ENCODE peak calls at places on chromosome 1, in seven cellular contexts. Z is neuronal stem cell, F is mesendoderm, T is IMR-90, R is mesenchymal stem cell, I is trophoblast cell, A is H1. D is an unnamed sample.

GRCh38 chr1:230157409-230158390 is 90.7 kb downstream of the GALNT2 start:
- DNase-seq in A (no peak), R (no peak), I (no peak), T (no peak), F (no peak), Z (no peak), D (peak; percentile 24)

GRCh38 chr1:5393591-5393990 is 598.6 kb downstream of the NPHP4 start:
- DNase-seq in T (no peak), F (no peak), I (no peak), A (no peak), Z (no peak), R (no peak), D (no peak)

GRCh38 chr1:48038273-48038767 is 41.1 kb upstream of the TRABD2B start:
- DNase-seq in Z (no peak), F (no peak), I (no peak), T (no peak), R (no peak), A (no peak), D (no peak)

GRCh38 chr1:235225299-235225698 is 64.2 kb upstream of the RBM34 start:
- DNase-seq in Z (no peak), R (no peak), A (no peak), I (no peak), F (no peak), T (no peak), D (no peak)

GRCh38 chr1:43206721-43207228 is 34.6 kb downstream of the CFAP57 start:
- DNase-seq in I (peak; percentile 99), F (peak; percentile 100), R (peak; percentile 96), T (peak; percentile 98), A (peak; percentile 89), Z (no peak), D (peak; percentile 94)

GRCh38 chr1:156639601-156640101 is 2.3 kb upstream of the BCAN start:
- DNase-seq in R (no peak), A (no peak), F (no peak), I (no peak), T (no peak), Z (no peak), D (no peak)

GRCh38 chr1:65002156-65002507 is 35.8 kb upstream of the JAK1 start:
- DNase-seq in T (no peak), A (no peak), I (no peak), Z (no peak), R (no peak), F (no peak), D (peak; percentile 37)

GRCh38 chr1:85629532-85629920 is 49.0 kb downstream of the CCN1 start:
- DNase-seq in A (no peak), F (no peak), R (peak; percentile 75), Z (no peak), T (no peak), I (no peak), D (no peak)

GRCh38 chr1:41540886-41541591 is 56.6 kb upstream of the EDN2 start:
- DNase-seq in Z (no peak), T (peak; percentile 52), I (no peak), A (no peak), F (no peak), R (no peak), D (no peak)

GRCh38 chr1:25065246-25066238 is 135.5 kb upstream of the RUNX3 start:
- DNase-seq in I (peak; percentile 53), T (peak; percentile 27), Z (no peak), F (no peak), A (no peak), R (no peak), D (no peak)

GRCh38 chr1:13965770-13966398 is 265.9 kb downstream of the PRDM2 start:
- DNase-seq in F (peak; percentile 81), Z (peak; percentile 56), T (peak; percentile 26), R (peak; percentile 2), I (peak; percentile 72), A (peak; percentile 33), D (peak; percentile 82)

GRCh38 chr1:228848406-228848805 is 113.1 kb downstream of the RHOU start:
- DNase-seq in Z (no peak), A (no peak), T (no peak), I (no peak), F (no peak), R (no peak), D (no peak)

GRCh38 chr1:212121772-212122171 is 86.2 kb downstream of the DTL start:
- DNase-seq in T (no peak), A (no peak), R (no peak), F (no peak), Z (no peak), I (no peak), D (no peak)

GRCh38 chr1:18234790-18235242 is 127.2 kb downstream of the IGSF21 start:
- DNase-seq in F (peak; percentile 93), Z (peak; percentile 75), I (peak; percentile 53), R (no peak), A (peak; percentile 57), T (peak; percentile 3), D (peak; percentile 84)

GRCh38 chr1:55010887-55011217 is 12.1 kb downstream of the BSND start:
- DNase-seq in I (peak; percentile 6), F (peak; percentile 31), T (no peak), Z (no peak), A (no peak), R (no peak), D (peak; percentile 53)

GRCh38 chr1:152029144-152029936 is 7.5 kb downstream of the S100A11 start:
- DNase-seq in Z (no peak), A (no peak), I (peak; percentile 81), T (peak; percentile 43), F (peak; percentile 16), R (peak; percentile 57), D (no peak)

GRCh38 chr1:164240081-164240480 is 318.9 kb upstream of the PBX1 start:
- DNase-seq in Z (no peak), T (no peak), I (no peak), R (no peak), A (no peak), F (peak; percentile 66), D (peak; percentile 46)

GRCh38 chr1:69246109-69246508 is 321.6 kb upstream of the LRRC7 start:
- DNase-seq in I (no peak), A (no peak), R (no peak), F (peak; percentile 87), T (no peak), Z (no peak), D (no peak)

GRCh38 chr1:168342572-168343280 is 62.0 kb downstream of the TBX19 start:
- DNase-seq in R (peak; percentile 83), I (peak; percentile 87), F (peak; percentile 83), T (peak; percentile 91), Z (peak; percentile 69), A (peak; percentile 77), D (peak; percentile 86)

GRCh38 chr1:110060034-110060661 is 10.3 kb downstream of the ALX3 start:
- DNase-seq in Z (no peak), T (no peak), R (peak; percentile 30), F (peak; percentile 77), I (peak; percentile 66), A (no peak), D (peak; percentile 77)

GRCh38 chr1:238257018-238257417 is 366.3 kb upstream of the ZP4 start:
- DNase-seq in T (no peak), Z (no peak), R (no peak), F (no peak), I (no peak), A (no peak), D (no peak)

GRCh38 chr1:244557565-244557964 is 95.4 kb upstream of the DESI2 start:
- DNase-seq in R (no peak), Z (no peak), F (no peak), T (no peak), I (no peak), A (no peak), D (no peak)

GRCh38 chr1:10620776-10621175 is 146.0 kb downstream of the PEX14 start:
- DNase-seq in R (no peak), A (no peak), I (no peak), T (no peak), F (no peak), Z (no peak), D (peak; percentile 14)

GRCh38 chr1:15803380-15803779 is 4.1 kb downstream of the UQCRHL start:
- DNase-seq in R (peak; percentile 44), T (peak; percentile 38), Z (no peak), A (no peak), I (peak; percentile 61), F (peak; percentile 76), D (peak; percentile 63)

GRCh38 chr1:19885821-19886220 is 3.6 kb downstream of the OTUD3 start:
- DNase-seq in Z (no peak), T (peak; percentile 38), A (no peak), I (no peak), F (no peak), R (no peak), D (no peak)

GRCh38 chr1:13510499-13510898 is 3.3 kb downstream of the LRRC38 start:
- DNase-seq in F (no peak), Z (no peak), R (no peak), A (no peak), I (no peak), T (no peak), D (no peak)

GRCh38 chr1:22769932-22770331 is 59.3 kb downstream of the EPHB2 start:
- DNase-seq in I (no peak), R (no peak), F (no peak), A (no peak), T (no peak), Z (no peak), D (no peak)
- H2BK5ac ChIP-seq in I (no peak overlapping the region), R (no peak overlapping the region), F (no peak overlapping the region), A (no peak overlapping the region), T (no peak overlapping the region), Z (no peak overlapping the region), D (no peak overlapping the region)

DNA sequence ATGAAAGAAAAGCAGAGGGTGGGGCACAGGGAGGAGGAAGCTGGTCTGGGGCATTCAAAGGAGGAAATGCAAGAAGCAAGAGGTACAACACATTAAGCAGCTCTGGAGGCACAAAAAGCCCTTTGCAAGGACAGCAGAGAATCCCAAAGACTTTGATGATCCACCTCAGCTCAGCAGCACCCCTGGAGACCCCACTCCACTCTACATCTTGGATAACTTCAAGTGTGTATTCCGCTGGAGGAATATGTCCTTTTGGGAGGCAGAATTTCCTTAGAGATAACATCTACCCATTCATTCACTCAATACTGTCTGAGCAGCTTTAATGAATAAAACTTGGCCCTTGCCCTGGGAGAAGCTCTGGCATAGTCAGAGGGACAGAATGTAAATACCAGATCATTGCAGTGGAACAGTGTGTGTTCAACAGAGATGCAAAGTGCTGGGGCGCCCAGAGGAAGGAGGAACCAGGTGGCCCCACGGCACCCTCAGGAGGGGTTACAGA is 599.7 kb downstream of the KIF26B start:
- DNase-seq in R (peak; percentile 59), Z (no peak), F (peak; percentile 67), T (no peak), A (no peak), I (no peak), D (no peak)
- H2BK120ac ChIP-seq in R (peak overlapping the region; percentile 54), Z (no peak overlapping the region), F (no peak overlapping the region), T (no peak overlapping the region), A (no peak overlapping the region), I (no peak overlapping the region), D (no peak overlapping the region)

DNA sequence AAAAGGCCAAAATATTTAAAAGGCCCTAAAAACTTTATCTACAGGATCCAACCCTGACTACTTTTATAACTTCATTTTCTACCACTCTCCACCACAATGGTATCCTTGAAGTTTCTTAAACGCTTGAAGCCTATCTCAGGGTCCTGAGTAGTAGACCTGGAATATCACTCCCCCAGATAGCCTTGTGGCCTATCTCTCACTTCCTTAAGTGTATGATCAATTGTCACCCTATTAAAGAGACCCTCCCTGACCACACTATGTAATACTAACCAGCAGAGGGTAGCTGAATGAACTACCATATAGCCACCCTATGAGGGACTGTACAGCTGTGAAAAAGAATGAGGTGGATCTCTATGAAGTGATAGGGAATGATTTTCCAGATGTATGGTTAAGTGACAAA is 5.6 kb downstream of the CD58 start:
- DNase-seq in T (no peak), Z (no peak), F (no peak), I (no peak), R (no peak), A (no peak), D (no peak)
- H3K4me1 ChIP-seq in T (no peaks in the 10 kb centered on the region), Z (peaks cover 2% of the 10 kb centered on the region), F (no peaks in the 10 kb centered on the region), I (peaks cover 10% of the 10 kb centered on the region), R (peaks cover 7% of the 10 kb centered on the region), A (no peaks in the 10 kb centered on the region), D (no peaks in the 10 kb centered on the region)

GRCh38 chr1:955439-955838 is 3.6 kb downstream of the NOC2L start:
- DNase-seq in T (no peak), Z (no peak), F (no peak), A (no peak), I (no peak), R (no peak), D (no peak)
- H2BK5ac ChIP-seq in T (no peak overlapping the region), Z (no peak overlapping the region), F (no peak overlapping the region), A (no peak overlapping the region), I (no peak overlapping the region), R (no peak overlapping the region), D (no peak overlapping the region)

D was measured in H9.